ENCODE peak calls at places on chromosomes 6 and 20, in nine cellular contexts. F is lung, X is adrenal gland, P is heart right ventricle, N is A549, L is pancreas, K is left ventricle myocardium inferior, Y is RWPE1, J is transverse colon. E is an unnamed sample.

GRCh38 chr6:18503588-18504231 is 116.6 kb downstream of the RNF144B start:
- DNase-seq in Y (peak), P (no peak), X (peak), N (peak), L (no peak), J (peak), F (peak), K (peak), E (peak)

GRCh38 chr20:16459019-16459700 is 114.1 kb downstream of the KIF16B start:
- DNase-seq in X (peak), N (peak), K (no peak), Y (peak), L (no peak), P (no peak), F (no peak), J (no peak), E (no peak)

GRCh38 chr6:42462474-42462972 is 10.8 kb upstream of the TRERF1 start:
- DNase-seq in J (no peak), K (no peak), Y (no peak), P (no peak), L (no peak), F (no peak), X (no peak), N (no peak), E (no peak)

GRCh38 chr20:25281541-25281991 is 33.7 kb downstream of the PYGB start:
- DNase-seq in N (no peak), J (peak), Y (no peak), F (no peak), K (peak), X (peak), P (no peak), L (peak), E (no peak)

GRCh38 chr6:136592930-136593673 is 42.9 kb upstream of the MAP7 start:
- DNase-seq in P (no peak), J (no peak), K (no peak), X (no peak), Y (no peak), F (no peak), N (no peak), L (no peak), E (no peak)

GRCh38 chr6:10230533-10230932 is 184.3 kb downstream of the TFAP2A start:
- DNase-seq in N (no peak), F (no peak), P (no peak), L (no peak), X (no peak), K (no peak), Y (no peak), J (no peak), E (no peak)

GRCh38 chr6:110214338-110214737 is 34.1 kb downstream of the CDC40 start:
- DNase-seq in K (no peak), F (no peak), N (no peak), L (no peak), J (no peak), X (no peak), P (no peak), Y (no peak), E (no peak)

GRCh38 chr6:118678866-118679265 is 27.5 kb upstream of the CEP85L start:
- DNase-seq in J (no peak), F (no peak), K (no peak), N (no peak), L (no peak), X (no peak), Y (no peak), P (no peak), E (no peak)

GRCh38 chr6:28940294-28940858 is 16.6 kb upstream of the TRIM27 start:
- DNase-seq in K (no peak), X (peak), P (no peak), Y (peak), F (peak), J (peak), L (no peak), N (no peak), E (no peak)

GRCh38 chr6:142916881-142917280 is 28.1 kb downstream of the HIVEP2 start:
- DNase-seq in J (no peak), F (no peak), P (no peak), Y (no peak), L (no peak), K (no peak), X (no peak), N (no peak), E (no peak)

GRCh38 chr6:169169375-169169774 is 84.3 kb downstream of the THBS2 start:
- DNase-seq in F (no peak), X (no peak), P (no peak), N (no peak), K (no peak), Y (peak), L (no peak), J (no peak), E (no peak)

GRCh38 chr6:11392778-11393507 is 144.6 kb upstream of the TMEM170B start:
- DNase-seq in N (peak), P (peak), Y (no peak), K (peak), J (peak), X (peak), F (no peak), L (no peak), E (no peak)

GRCh38 chr6:127581576-127581975 is 4.6 kb downstream of the C6orf58 start:
- DNase-seq in N (no peak), L (no peak), K (no peak), F (no peak), Y (no peak), X (no peak), P (no peak), J (no peak), E (no peak)

DNA sequence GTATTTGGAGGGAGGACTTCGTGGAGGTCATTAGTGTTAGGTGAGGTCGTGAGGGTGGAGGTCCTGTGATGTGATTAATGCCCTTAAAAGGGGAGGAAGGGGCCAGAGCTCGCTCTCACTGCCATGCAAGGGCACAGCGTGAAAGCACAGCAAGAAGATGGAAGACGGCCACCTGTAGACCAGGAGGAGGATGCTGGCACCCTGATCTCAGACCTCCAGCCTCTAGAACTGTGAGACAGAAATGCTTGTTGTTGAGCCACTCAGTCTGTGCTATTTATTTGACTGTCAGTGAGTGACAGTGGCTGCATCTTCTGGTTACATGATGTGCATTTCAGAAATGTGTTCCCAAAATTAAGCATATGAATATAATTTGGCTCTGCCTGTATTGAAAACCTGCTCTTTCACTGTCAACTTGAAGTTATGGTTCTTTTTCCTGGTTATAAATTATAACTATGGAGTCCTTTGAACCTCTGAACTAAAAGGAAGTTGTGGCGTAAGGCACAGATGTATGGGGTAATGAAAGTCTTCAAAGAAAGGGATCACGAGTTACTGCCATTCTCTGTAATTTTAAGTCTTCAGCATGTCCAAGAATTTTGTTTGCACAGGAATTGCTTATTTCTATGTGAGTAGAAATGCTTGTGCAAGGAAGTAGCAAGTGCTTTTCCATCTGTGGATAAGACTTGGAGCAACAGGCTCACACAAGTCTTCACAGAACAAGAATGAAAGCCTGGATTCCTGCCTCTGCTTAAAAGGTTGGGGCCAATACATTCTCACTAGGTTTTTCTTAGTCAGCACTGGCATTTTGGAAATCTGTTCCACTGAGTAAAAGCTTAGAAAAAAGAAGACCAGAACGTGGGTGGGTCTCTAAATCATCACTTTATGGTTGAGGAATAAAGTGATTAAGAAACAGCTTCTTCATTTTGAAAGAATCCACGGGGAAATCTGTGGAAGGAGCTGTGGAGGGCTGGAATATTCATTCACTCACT is 10.3 kb downstream of the PPP1R14C start:
- DNase-seq in K (no peak), F (no peak), J (no peak), L (no peak), N (no peak), Y (peak), P (no peak), X (no peak), E (no peak)
- H3K27ac ChIP-seq in K (no peak), F (no peak), J (peak), L (no peak), N (no peak), Y (peak), P (no peak), X (no peak), E (no peak)

GRCh38 chr6:12987783-12988182 is 271.2 kb downstream of the PHACTR1 start:
- DNase-seq in K (no peak), N (no peak), X (no peak), L (no peak), F (no peak), J (no peak), P (no peak), Y (no peak), E (no peak)

GRCh38 chr6:12993283-12993898 is 276.8 kb downstream of the PHACTR1 start:
- DNase-seq in L (no peak), K (no peak), X (no peak), Y (no peak), F (no peak), J (no peak), N (no peak), P (no peak), E (no peak)

GRCh38 chr6:12992770-12993169 is 276.2 kb downstream of the PHACTR1 start:
- DNase-seq in Y (no peak), X (no peak), L (no peak), N (no peak), J (no peak), F (no peak), K (no peak), P (no peak), E (no peak)

GRCh38 chr6:12991435-12991834 is 274.9 kb downstream of the PHACTR1 start:
- DNase-seq in K (no peak), N (no peak), P (no peak), F (no peak), Y (no peak), X (no peak), J (no peak), L (no peak), E (no peak)

DNA sequence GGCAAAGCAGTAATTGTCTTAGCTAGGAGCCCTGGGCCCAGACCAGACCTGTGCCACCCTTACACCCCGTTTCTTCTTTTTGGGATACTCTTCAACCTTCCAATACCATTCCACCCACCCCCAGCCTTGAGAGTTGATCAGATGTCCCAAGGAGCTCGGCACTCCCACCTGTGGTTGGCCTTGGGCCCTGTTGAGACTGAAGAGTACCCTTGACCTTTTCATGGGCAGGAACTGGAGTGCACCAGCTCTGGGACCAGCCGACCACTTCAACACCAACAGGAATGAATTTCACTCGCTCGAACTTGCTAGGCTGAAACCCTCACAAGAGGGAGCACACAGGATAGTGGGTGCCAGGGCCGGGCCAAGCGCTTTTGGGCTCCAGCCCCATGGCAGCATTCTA is 273.6 kb downstream of the PHACTR1 start:
- DNase-seq in K (no peak), P (no peak), L (no peak), F (peak), Y (no peak), J (no peak), X (no peak), N (no peak), E (no peak)
- H3K27ac ChIP-seq in K (no peak), P (no peak), L (no peak), F (no peak), Y (no peak), J (no peak), X (no peak), N (no peak), E (no peak)

DNA sequence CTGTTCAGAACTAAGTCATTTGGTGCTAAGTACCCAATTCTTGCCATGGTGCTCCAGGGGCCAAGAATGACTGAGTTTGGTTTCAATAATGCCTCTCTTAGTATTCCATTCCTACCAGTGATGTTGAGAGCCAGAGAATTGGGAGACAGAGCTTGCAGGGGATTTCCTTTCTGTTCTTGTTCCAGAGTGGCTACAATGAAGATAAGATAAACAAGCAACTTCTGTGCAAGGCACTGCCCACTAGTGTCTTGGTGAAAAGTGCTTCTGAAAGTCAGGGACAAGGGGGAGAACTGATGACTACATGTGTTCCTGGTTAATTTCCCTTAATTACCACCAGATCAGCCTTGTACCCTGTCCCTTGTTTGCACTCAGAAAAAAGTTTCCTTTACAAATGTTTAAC is 421.6 kb downstream of the BCKDHB start:
- DNase-seq in N (no peak), X (no peak), J (no peak), P (no peak), L (no peak), K (no peak), F (no peak), Y (no peak), E (no peak)
- H3K27ac ChIP-seq in N (no peak), X (no peak), J (no peak), P (no peak), L (no peak), K (no peak), F (no peak), Y (no peak), E (no peak)

GRCh38 chr20:64025826-64026412 is 10.1 kb upstream of the C20orf204 start:
- DNase-seq in P (no peak), N (no peak), L (no peak), Y (no peak), X (no peak), F (no peak), J (no peak), K (no peak), E (no peak)

GRCh38 chr20:64025101-64025825 is 10.7 kb upstream of the C20orf204 start:
- DNase-seq in L (no peak), F (no peak), X (no peak), K (no peak), P (no peak), Y (no peak), N (no peak), J (no peak), E (no peak)

GRCh38 chr20:64022671-64023070 is 13.3 kb upstream of the C20orf204 start:
- DNase-seq in Y (no peak), P (no peak), J (no peak), L (no peak), X (no peak), F (no peak), K (no peak), N (no peak), E (no peak)

GRCh38 chr20:64023278-64024140 is 12.5 kb upstream of the C20orf204 start:
- DNase-seq in N (no peak), J (no peak), K (no peak), L (no peak), Y (no peak), F (no peak), P (no peak), X (no peak), E (no peak)

DNA sequence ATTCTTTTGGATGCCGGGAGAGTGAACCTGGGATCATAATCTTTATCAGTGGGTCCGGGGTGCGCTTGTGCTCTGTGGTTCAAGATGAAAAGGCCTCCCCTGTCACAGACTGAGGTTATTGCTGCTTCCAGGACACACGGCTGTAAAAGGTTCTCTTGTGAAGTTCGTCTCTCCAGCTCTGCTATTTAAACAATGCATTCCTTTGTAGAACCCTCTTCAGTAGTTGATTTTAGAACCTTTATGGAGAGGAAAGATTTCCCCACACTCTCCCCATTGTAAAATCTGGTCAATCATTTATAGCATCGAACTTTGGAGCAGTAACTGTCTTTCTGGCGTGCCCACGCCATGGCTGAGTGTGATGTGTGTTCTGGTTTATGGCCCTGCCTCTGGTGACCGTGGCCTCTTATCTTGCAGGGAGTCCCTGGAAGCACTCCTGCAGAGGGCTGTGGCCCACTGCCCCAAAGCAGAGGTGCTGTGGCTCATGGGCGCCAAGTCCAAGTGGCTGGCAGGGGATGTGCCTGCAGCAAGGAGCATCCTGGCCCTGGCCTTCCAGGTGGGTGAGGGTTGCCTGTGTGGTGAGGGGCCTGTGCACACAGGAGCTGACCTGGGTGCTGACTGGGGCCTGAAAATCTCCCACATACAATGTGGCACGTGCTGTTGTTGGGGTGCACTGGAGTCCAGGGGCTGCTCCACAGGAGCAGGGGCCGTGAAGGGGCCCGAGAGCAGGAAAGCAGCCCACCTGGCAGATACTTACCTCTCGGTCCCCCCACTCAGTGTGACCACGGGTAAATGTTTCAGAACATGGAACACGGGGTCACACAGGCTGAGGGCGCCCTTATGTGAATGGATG is 11.6 kb upstream of the C20orf204 start:
- DNase-seq in K (no peak), Y (no peak), F (no peak), P (no peak), J (peak), N (no peak), X (no peak), L (no peak), E (no peak)
- H3K27ac ChIP-seq in K (no peak), Y (no peak), F (no peak), P (no peak), J (no peak), N (no peak), X (no peak), L (no peak), E (no peak)

GRCh38 chr20:4809707-4810106 is 88.0 kb downstream of the PRND start:
- DNase-seq in X (no peak), K (no peak), N (no peak), P (no peak), Y (no peak), J (peak), F (no peak), L (no peak), E (no peak)
- H3K27ac ChIP-seq in X (no peak), K (no peak), N (no peak), P (peak), Y (no peak), J (peak), F (no peak), L (no peak), E (no peak)

GRCh38 chr20:63926298-63926697 is 29.9 kb downstream of the UCKL1 start:
- DNase-seq in L (no peak), X (no peak), F (no peak), P (no peak), N (no peak), Y (no peak), J (no peak), K (no peak), E (no peak)
- H3K27ac ChIP-seq in L (no peak), X (peak), F (no peak), P (no peak), N (no peak), Y (no peak), J (no peak), K (no peak), E (no peak)

GRCh38 chr20:38060536-38060935 is 27.0 kb downstream of the RPRD1B start:
- DNase-seq in L (no peak), F (no peak), K (no peak), Y (no peak), P (no peak), J (no peak), N (no peak), X (no peak), E (no peak)
- H3K27ac ChIP-seq in L (no peak), F (no peak), K (no peak), Y (no peak), P (no peak), J (no peak), N (peak), X (no peak), E (no peak)

DNA sequence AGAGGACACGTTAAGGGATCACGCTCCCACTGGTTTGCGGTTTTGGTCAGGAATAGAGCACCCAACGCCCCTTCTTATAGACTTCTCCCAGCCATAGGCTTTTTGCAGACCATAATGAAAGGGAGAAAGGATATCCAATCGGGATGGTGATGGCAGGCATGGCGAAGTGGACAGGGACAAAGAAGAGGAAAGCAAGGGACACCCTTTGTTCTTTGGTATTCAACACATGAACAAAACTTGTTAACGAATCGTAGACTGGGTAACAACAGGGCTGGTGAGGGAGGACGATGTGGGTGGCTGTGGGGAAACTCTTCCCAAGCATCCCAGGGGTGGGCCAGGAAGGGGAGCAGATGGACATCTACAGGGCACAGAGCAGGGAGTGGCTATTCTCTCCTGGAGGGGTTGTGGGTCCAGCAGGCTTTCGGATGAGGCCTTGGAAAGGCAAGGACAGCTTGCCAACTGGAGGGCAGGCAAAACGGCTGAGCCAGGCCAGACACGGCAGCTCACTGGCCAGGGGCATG is 1.4 kb upstream of the HSP90AB1 start:
- DNase-seq in P (no peak), K (no peak), L (no peak), J (no peak), X (no peak), Y (no peak), N (no peak), F (no peak), E (no peak)
- H3K27ac ChIP-seq in P (peak), K (peak), L (peak), J (peak), X (peak), Y (peak), N (peak), F (peak), E (peak)

DNA sequence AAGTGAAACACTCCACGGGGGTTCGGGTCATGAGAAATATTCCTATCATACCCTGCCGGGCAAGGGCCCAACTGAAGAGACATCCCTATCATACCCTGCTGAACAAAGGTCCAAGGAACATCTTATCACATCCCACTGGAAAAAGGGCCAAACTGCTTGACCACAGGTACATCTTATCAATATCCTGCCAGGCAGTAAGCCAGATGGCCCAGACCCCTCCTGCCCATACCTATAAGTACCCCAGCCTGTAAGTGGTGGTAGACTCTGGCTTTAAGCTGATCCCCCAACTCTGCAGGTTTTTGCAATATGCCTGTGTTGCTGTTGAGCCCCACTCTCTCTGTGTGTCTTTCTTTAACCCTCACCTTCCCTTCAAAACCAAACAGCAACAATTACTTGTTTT is 51.6 kb downstream of the ZNF334 start:
- DNase-seq in L (no peak), N (no peak), F (no peak), P (no peak), X (no peak), J (no peak), Y (no peak), K (no peak), E (no peak)
- H3K27ac ChIP-seq in L (no peak), N (no peak), F (no peak), P (no peak), X (no peak), J (no peak), Y (no peak), K (no peak), E (no peak)

E was measured in Panc1.